ENCODE peak calls at places on chromosomes 3 and 15, in ten cellular contexts. One of them, this sample, is unnamed.

GRCh38 chr15:75314552-75315290 is 21.1 kb upstream of the COMMD4 start:
- DNase-seq in heart left ventricle: no peak
- DNase-seq in endothelial cell: no peak
- DNase-seq in lower lobe of right lung: no peak
- DNase-seq in endodermal cell: peak
- DNase-seq in mammary epithelial cell: no peak
- DNase-seq in HFF-Myc: no peak
- DNase-seq in fibroblast of lung: no peak
- DNase-seq in CD14-positive monocyte: no peak
- DNase-seq in kidney: no peak
- DNase-seq in this sample: no peak

GRCh38 chr3:157417247-157417646 is 19.4 kb upstream of the PTX3 start:
- DNase-seq in mammary epithelial cell: no peak
- DNase-seq in endothelial cell: no peak
- DNase-seq in HFF-Myc: no peak
- DNase-seq in endodermal cell: no peak
- DNase-seq in heart left ventricle: no peak
- DNase-seq in kidney: no peak
- DNase-seq in CD14-positive monocyte: no peak
- DNase-seq in lower lobe of right lung: no peak
- DNase-seq in fibroblast of lung: no peak
- DNase-seq in this sample: no peak

GRCh38 chr15:70375006-70375409 is 277.3 kb upstream of the TLE3 start:
- DNase-seq in heart left ventricle: no peak
- DNase-seq in lower lobe of right lung: no peak
- DNase-seq in HFF-Myc: no peak
- DNase-seq in fibroblast of lung: no peak
- DNase-seq in CD14-positive monocyte: no peak
- DNase-seq in kidney: no peak
- DNase-seq in mammary epithelial cell: peak
- DNase-seq in endothelial cell: no peak
- DNase-seq in endodermal cell: peak
- DNase-seq in this sample: no peak

GRCh38 chr3:41223078-41223477 is 23.8 kb downstream of the CTNNB1 start:
- DNase-seq in kidney: no peak
- DNase-seq in endothelial cell: no peak
- DNase-seq in lower lobe of right lung: no peak
- DNase-seq in fibroblast of lung: no peak
- DNase-seq in heart left ventricle: no peak
- DNase-seq in HFF-Myc: no peak
- DNase-seq in endodermal cell: no peak
- DNase-seq in CD14-positive monocyte: no peak
- DNase-seq in mammary epithelial cell: no peak
- DNase-seq in this sample: no peak

GRCh38 chr15:77855871-77856270 is 221.6 kb downstream of the TBC1D2B start:
- DNase-seq in endodermal cell: no peak
- DNase-seq in heart left ventricle: no peak
- DNase-seq in CD14-positive monocyte: no peak
- DNase-seq in fibroblast of lung: no peak
- DNase-seq in endothelial cell: no peak
- DNase-seq in kidney: no peak
- DNase-seq in HFF-Myc: no peak
- DNase-seq in lower lobe of right lung: peak
- DNase-seq in mammary epithelial cell: no peak
- DNase-seq in this sample: no peak

GRCh38 chr15:88664151-88664778 is 25.4 kb downstream of the ISG20 start:
- DNase-seq in kidney: no peak
- DNase-seq in HFF-Myc: no peak
- DNase-seq in CD14-positive monocyte: no peak
- DNase-seq in heart left ventricle: no peak
- DNase-seq in endodermal cell: no peak
- DNase-seq in mammary epithelial cell: no peak
- DNase-seq in fibroblast of lung: peak
- DNase-seq in endothelial cell: no peak
- DNase-seq in lower lobe of right lung: no peak
- DNase-seq in this sample: no peak

GRCh38 chr15:88864861-88865497 is 30.4 kb downstream of the HAPLN3 start:
- DNase-seq in kidney: no peak
- DNase-seq in endodermal cell: no peak
- DNase-seq in CD14-positive monocyte: no peak
- DNase-seq in lower lobe of right lung: no peak
- DNase-seq in mammary epithelial cell: no peak
- DNase-seq in endothelial cell: no peak
- DNase-seq in heart left ventricle: no peak
- DNase-seq in fibroblast of lung: no peak
- DNase-seq in HFF-Myc: no peak
- DNase-seq in this sample: no peak

GRCh38 chr15:22811640-22812039 is 25.2 kb downstream of the NIPA1 start:
- DNase-seq in endodermal cell: peak
- DNase-seq in HFF-Myc: no peak
- DNase-seq in endothelial cell: peak
- DNase-seq in heart left ventricle: no peak
- DNase-seq in CD14-positive monocyte: no peak
- DNase-seq in mammary epithelial cell: no peak
- DNase-seq in kidney: no peak
- DNase-seq in fibroblast of lung: no peak
- DNase-seq in lower lobe of right lung: no peak
- DNase-seq in this sample: no peak

GRCh38 chr15:55530861-55531313 is 22.9 kb upstream of the DNAAF4 start:
- DNase-seq in heart left ventricle: no peak
- DNase-seq in CD14-positive monocyte: no peak
- DNase-seq in mammary epithelial cell: peak
- DNase-seq in kidney: no peak
- DNase-seq in endodermal cell: no peak
- DNase-seq in HFF-Myc: no peak
- DNase-seq in endothelial cell: no peak
- DNase-seq in lower lobe of right lung: no peak
- DNase-seq in fibroblast of lung: peak
- DNase-seq in this sample: no peak

GRCh38 chr15:34018021-34018645 is 20.9 kb downstream of the AVEN start:
- DNase-seq in fibroblast of lung: no peak
- DNase-seq in CD14-positive monocyte: no peak
- DNase-seq in kidney: no peak
- DNase-seq in lower lobe of right lung: no peak
- DNase-seq in mammary epithelial cell: no peak
- DNase-seq in heart left ventricle: no peak
- DNase-seq in endothelial cell: no peak
- DNase-seq in endodermal cell: no peak
- DNase-seq in HFF-Myc: no peak
- DNase-seq in this sample: no peak

GRCh38 chr15:34099914-34100313 is 1.7 kb downstream of the EMC7 start:
- DNase-seq in HFF-Myc: no peak
- DNase-seq in lower lobe of right lung: no peak
- DNase-seq in endothelial cell: no peak
- DNase-seq in mammary epithelial cell: no peak
- DNase-seq in endodermal cell: no peak
- DNase-seq in kidney: no peak
- DNase-seq in fibroblast of lung: no peak
- DNase-seq in heart left ventricle: no peak
- DNase-seq in CD14-positive monocyte: no peak
- DNase-seq in this sample: no peak

GRCh38 chr3:51977449-51978142 is 2.7 kb downstream of the ABHD14A start:
- DNase-seq in mammary epithelial cell: peak
- DNase-seq in CD14-positive monocyte: no peak
- DNase-seq in kidney: no peak
- DNase-seq in endodermal cell: no peak
- DNase-seq in heart left ventricle: no peak
- DNase-seq in fibroblast of lung: no peak
- DNase-seq in lower lobe of right lung: no peak
- DNase-seq in HFF-Myc: no peak
- DNase-seq in endothelial cell: no peak
- DNase-seq in this sample: no peak

GRCh38 chr3:51975857-51976549 is 1.1 kb downstream of the ABHD14A start:
- DNase-seq in kidney: peak
- DNase-seq in HFF-Myc: no peak
- DNase-seq in CD14-positive monocyte: no peak
- DNase-seq in heart left ventricle: peak
- DNase-seq in endothelial cell: peak
- DNase-seq in lower lobe of right lung: peak
- DNase-seq in endodermal cell: peak
- DNase-seq in fibroblast of lung: peak
- DNase-seq in mammary epithelial cell: no peak
- DNase-seq in this sample: peak

GRCh38 chr3:51971350-51971749 is 2.5 kb downstream of the ABHD14B start:
- DNase-seq in CD14-positive monocyte: no peak
- DNase-seq in HFF-Myc: no peak
- DNase-seq in mammary epithelial cell: no peak
- DNase-seq in heart left ventricle: no peak
- DNase-seq in endodermal cell: peak
- DNase-seq in lower lobe of right lung: no peak
- DNase-seq in endothelial cell: no peak
- DNase-seq in kidney: no peak
- DNase-seq in fibroblast of lung: no peak
- DNase-seq in this sample: no peak

GRCh38 chr3:51974963-51975856 is at the start of gene ABHD14A:
- DNase-seq in endodermal cell: peak
- DNase-seq in HFF-Myc: no peak
- DNase-seq in heart left ventricle: peak
- DNase-seq in CD14-positive monocyte: no peak
- DNase-seq in kidney: peak
- DNase-seq in mammary epithelial cell: peak
- DNase-seq in fibroblast of lung: peak
- DNase-seq in lower lobe of right lung: peak
- DNase-seq in endothelial cell: peak
- DNase-seq in this sample: peak

DNA sequence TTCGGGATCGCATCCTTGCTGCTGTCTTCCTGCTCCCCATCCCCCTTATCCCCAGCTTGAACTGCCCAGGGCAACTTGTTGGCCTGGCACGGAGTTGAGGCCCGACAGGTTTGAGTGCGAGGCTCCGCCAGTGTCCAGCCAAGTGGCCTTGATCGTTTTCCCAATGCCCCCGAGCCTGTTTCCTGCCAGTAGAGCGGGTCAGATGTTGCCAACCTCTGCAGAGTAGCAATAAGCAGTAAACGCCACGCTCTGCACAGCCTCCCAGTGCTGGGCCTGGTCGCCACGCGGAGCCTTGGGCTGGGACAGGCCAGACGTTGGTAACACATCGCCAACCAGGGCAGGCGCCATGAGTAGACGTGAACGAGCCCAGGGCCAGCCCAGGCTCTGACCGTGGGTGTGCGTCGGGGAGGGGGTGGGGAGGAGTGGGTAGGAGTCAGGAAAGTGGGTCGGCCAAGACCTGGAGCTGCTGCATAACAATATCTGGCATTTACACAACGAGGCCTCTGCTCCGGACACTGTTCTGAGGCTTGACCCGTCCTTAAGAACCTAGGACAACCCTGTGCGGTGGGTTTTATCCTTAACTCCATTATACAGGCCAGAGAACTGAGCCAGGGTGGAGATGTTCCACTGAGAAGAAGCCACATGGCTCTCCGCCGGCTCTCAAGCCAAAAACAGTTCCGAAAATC is 444 bp upstream of the ABHD14A start:
- DNase-seq in endothelial cell: no peak
- DNase-seq in heart left ventricle: peak
- DNase-seq in lower lobe of right lung: peak
- DNase-seq in CD14-positive monocyte: no peak
- DNase-seq in HFF-Myc: no peak
- DNase-seq in endodermal cell: no peak
- DNase-seq in kidney: peak
- DNase-seq in mammary epithelial cell: no peak
- DNase-seq in fibroblast of lung: peak
- DNase-seq in this sample: no peak
- TF ChIP-seq CTCF in endothelial cell: peak
- TF ChIP-seq CTCF in heart left ventricle: no peak
- TF ChIP-seq CTCF in lower lobe of right lung: peak
- TF ChIP-seq CTCF in CD14-positive monocyte: peak
- TF ChIP-seq CTCF in HFF-Myc: no peak
- TF ChIP-seq CTCF in endodermal cell: peak
- TF ChIP-seq CTCF in kidney: no peak
- TF ChIP-seq CTCF in mammary epithelial cell: no peak
- TF ChIP-seq CTCF in fibroblast of lung: no peak
- TF ChIP-seq CTCF in this sample: peak

GRCh38 chr3:193673845-193674244 is 80.8 kb downstream of the OPA1 start:
- DNase-seq in CD14-positive monocyte: no peak
- DNase-seq in kidney: no peak
- DNase-seq in fibroblast of lung: no peak
- DNase-seq in lower lobe of right lung: no peak
- DNase-seq in endothelial cell: peak
- DNase-seq in mammary epithelial cell: no peak
- DNase-seq in heart left ventricle: no peak
- DNase-seq in HFF-Myc: no peak
- DNase-seq in endodermal cell: no peak
- DNase-seq in this sample: no peak
- TF ChIP-seq CTCF in CD14-positive monocyte: no peak
- TF ChIP-seq CTCF in kidney: no peak
- TF ChIP-seq CTCF in fibroblast of lung: no peak
- TF ChIP-seq CTCF in lower lobe of right lung: no peak
- TF ChIP-seq CTCF in endothelial cell: no peak
- TF ChIP-seq CTCF in mammary epithelial cell: no peak
- TF ChIP-seq CTCF in heart left ventricle: no peak
- TF ChIP-seq CTCF in HFF-Myc: no peak
- TF ChIP-seq CTCF in endodermal cell: peak
- TF ChIP-seq CTCF in this sample: peak

DNA sequence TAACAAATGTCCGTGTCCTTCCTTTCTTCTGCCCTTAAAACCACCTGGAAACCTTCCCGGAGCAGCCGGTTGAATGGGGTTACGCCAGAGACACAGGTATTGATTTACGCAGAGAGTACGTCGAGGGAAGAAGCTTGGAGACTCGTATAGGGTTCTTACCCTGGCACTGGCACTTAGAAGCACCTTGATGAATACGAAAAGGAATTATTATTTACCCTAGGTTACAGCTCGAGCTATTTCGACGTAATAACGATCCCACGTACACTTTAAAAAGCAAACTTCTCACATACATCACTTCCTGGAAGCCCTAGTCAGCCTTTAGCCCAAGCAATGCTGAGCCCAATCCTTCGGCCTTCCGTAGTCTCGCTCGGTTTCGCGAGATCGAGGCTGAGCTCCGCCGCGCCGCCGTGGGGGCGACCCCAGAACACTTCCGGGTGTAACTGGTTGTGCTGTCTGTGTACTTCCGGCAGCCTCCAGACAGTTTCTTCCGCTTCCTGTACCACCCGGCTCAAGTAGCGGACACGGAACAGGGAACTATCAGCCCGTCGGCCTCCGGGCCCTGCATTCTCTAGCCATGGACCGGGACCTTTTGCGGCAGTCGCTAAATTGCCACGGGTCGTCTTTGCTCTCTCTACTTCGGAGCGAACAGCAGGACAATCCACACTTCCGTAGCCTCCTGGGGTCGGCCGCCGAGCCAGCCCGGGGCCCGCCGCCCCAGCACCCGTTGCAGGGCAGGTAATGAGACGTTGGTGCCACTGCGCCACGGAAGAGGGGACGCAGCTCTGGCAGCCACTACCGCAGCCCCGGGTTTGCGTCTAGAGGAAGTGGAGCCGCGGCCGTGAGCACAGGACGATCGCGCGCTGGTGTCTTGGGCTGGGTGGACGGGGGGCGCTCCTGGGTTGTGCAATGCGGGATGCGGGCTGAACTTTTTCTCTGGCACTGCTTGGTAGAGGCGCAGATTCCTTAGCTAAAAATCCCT is at the start of gene TTC14:
- DNase-seq in kidney: peak
- DNase-seq in endothelial cell: peak
- DNase-seq in heart left ventricle: peak
- DNase-seq in lower lobe of right lung: peak
- DNase-seq in CD14-positive monocyte: peak
- DNase-seq in endodermal cell: peak
- DNase-seq in HFF-Myc: peak
- DNase-seq in fibroblast of lung: peak
- DNase-seq in mammary epithelial cell: peak
- DNase-seq in this sample: peak
- TF ChIP-seq CTCF in kidney: no peak
- TF ChIP-seq CTCF in endothelial cell: no peak
- TF ChIP-seq CTCF in heart left ventricle: no peak
- TF ChIP-seq CTCF in lower lobe of right lung: no peak
- TF ChIP-seq CTCF in CD14-positive monocyte: no peak
- TF ChIP-seq CTCF in endodermal cell: no peak
- TF ChIP-seq CTCF in HFF-Myc: no peak
- TF ChIP-seq CTCF in fibroblast of lung: no peak
- TF ChIP-seq CTCF in mammary epithelial cell: no peak
- TF ChIP-seq CTCF in this sample: no peak

GRCh38 chr3:99843590-99844260 is 26.1 kb downstream of the CMSS1 start:
- DNase-seq in HFF-Myc: no peak
- DNase-seq in endothelial cell: no peak
- DNase-seq in lower lobe of right lung: no peak
- DNase-seq in mammary epithelial cell: no peak
- DNase-seq in CD14-positive monocyte: no peak
- DNase-seq in fibroblast of lung: no peak
- DNase-seq in kidney: no peak
- DNase-seq in heart left ventricle: no peak
- DNase-seq in endodermal cell: no peak
- DNase-seq in this sample: no peak
- TF ChIP-seq CTCF in HFF-Myc: no peak
- TF ChIP-seq CTCF in endothelial cell: no peak
- TF ChIP-seq CTCF in lower lobe of right lung: no peak
- TF ChIP-seq CTCF in mammary epithelial cell: no peak
- TF ChIP-seq CTCF in CD14-positive monocyte: peak
- TF ChIP-seq CTCF in fibroblast of lung: no peak
- TF ChIP-seq CTCF in kidney: no peak
- TF ChIP-seq CTCF in heart left ventricle: no peak
- TF ChIP-seq CTCF in endodermal cell: no peak
- TF ChIP-seq CTCF in this sample: no peak